ENCODE peak calls at places on chromosomes 4 and X, in ten cellular contexts. D, R, O, E, M, B, X, F, I and Q are unnamed samples.

GRCh38 chrX:2874222-2875135 is 45.7 kb downstream of the GYG2 start:
- DNase-seq in F (no peak), D (no peak), R (no peak), X (no peak), B (no peak), M (no peak), I (no peak), E (no peak), O (no peak), Q (no peak)

GRCh38 chr4:7204656-7205387 is 12.5 kb downstream of the SORCS2 start:
- DNase-seq in M (no peak), O (peak; percentile 46), D (no peak), B (no peak), I (no peak), R (no peak), E (peak; percentile 23), F (no peak), X (no peak), Q (no peak)

GRCh38 chr4:14196141-14196540 is 568.6 kb upstream of the BOD1L1 start:
- DNase-seq in M (peak; percentile 24), R (peak; percentile 16), I (no peak), D (no peak), E (peak; percentile 69), F (peak; percentile 63), X (peak; percentile 43), B (no peak), O (peak; percentile 71), Q (peak; percentile 37)

GRCh38 chr4:147984065-147984777 is 252.3 kb downstream of the ARHGAP10 start:
- DNase-seq in M (peak; percentile 39), F (peak; percentile 41), I (peak; percentile 75), X (peak; percentile 29), R (peak; percentile 77), D (peak; percentile 55), E (no peak), O (no peak), B (peak; percentile 17), Q (peak; percentile 75)

GRCh38 chr4:115844180-115844579 is 730.8 kb upstream of the NDST4 start:
- DNase-seq in I (no peak), X (peak; percentile 4), B (no peak), R (no peak), F (no peak), E (no peak), D (no peak), M (no peak), O (no peak), Q (no peak)

GRCh38 chr4:2441393-2442174 is 22.8 kb downstream of the CFAP99 start:
- DNase-seq in X (peak; percentile 46), B (peak; percentile 78), E (peak; percentile 86), I (peak; percentile 97), D (peak; percentile 83), R (peak; percentile 97), M (peak; percentile 63), F (peak; percentile 36), O (peak; percentile 82), Q (peak; percentile 88)

GRCh38 chrX:68897118-68897517 is 68.3 kb downstream of the EFNB1 start:
- DNase-seq in O (no peak), X (no peak), M (no peak), R (no peak), I (no peak), F (no peak), E (no peak), D (no peak), B (no peak), Q (no peak)

GRCh38 chr4:106864231-106864630 is 171.9 kb downstream of the DKK2 start:
- DNase-seq in X (peak; percentile 13), B (no peak), O (no peak), F (peak; percentile 75), M (no peak), I (no peak), D (no peak), E (no peak), R (no peak), Q (no peak)

GRCh38 chr4:164304240-164304639 is 449.7 kb upstream of the SMIM31 start:
- DNase-seq in E (no peak), B (no peak), I (no peak), O (no peak), D (no peak), F (no peak), R (no peak), X (peak; percentile 53), M (no peak), Q (no peak)

GRCh38 chr4:88059781-88060180 is 52.3 kb downstream of the PKD2 start:
- DNase-seq in F (no peak), D (no peak), E (no peak), B (no peak), X (no peak), M (no peak), R (no peak), I (peak; percentile 10), O (no peak), Q (no peak)

GRCh38 chr4:74583757-74584156 is 138.8 kb downstream of the AREG start:
- DNase-seq in D (no peak), E (no peak), X (peak; percentile 66), R (no peak), M (no peak), O (no peak), I (no peak), F (no peak), B (no peak), Q (no peak)

GRCh38 chrX:103716967-103717366 is 6.3 kb downstream of the TMEM31 start:
- DNase-seq in R (no peak), I (no peak), B (peak; percentile 15), O (no peak), E (no peak), M (peak; percentile 25), D (no peak), X (peak; percentile 79), F (no peak), Q (no peak)

GRCh38 chr4:64144994-64145393 is 264.3 kb downstream of the TECRL start:
- DNase-seq in B (no peak), O (no peak), X (no peak), M (no peak), F (no peak), D (no peak), I (peak; percentile 15), R (no peak), E (no peak), Q (no peak)

GRCh38 chrX:29155286-29155685 is 568.0 kb downstream of the IL1RAPL1 start:
- DNase-seq in M (no peak), F (no peak), D (no peak), R (no peak), O (no peak), I (no peak), B (no peak), E (no peak), X (no peak), Q (no peak)

GRCh38 chrX:31705816-31706215 is 634.0 kb upstream of the FTHL17 start:
- DNase-seq in D (no peak), O (no peak), I (no peak), M (no peak), F (no peak), R (no peak), X (no peak), E (no peak), B (no peak), Q (no peak)

GRCh38 chrX:31704938-31705337 is 633.1 kb upstream of the FTHL17 start:
- DNase-seq in E (no peak), I (no peak), D (no peak), R (no peak), M (no peak), F (no peak), O (no peak), B (no peak), X (no peak), Q (no peak)

GRCh38 chrX:31706456-31706855 is 634.6 kb upstream of the FTHL17 start:
- DNase-seq in B (no peak), I (no peak), X (no peak), D (no peak), E (no peak), R (no peak), O (no peak), M (no peak), F (no peak), Q (no peak)

GRCh38 chrX:31713120-31713519 is 641.3 kb upstream of the FTHL17 start:
- DNase-seq in I (no peak), O (no peak), D (no peak), F (no peak), X (no peak), E (no peak), B (no peak), R (no peak), M (no peak), Q (no peak)

GRCh38 chrX:31708116-31708515 is 636.3 kb upstream of the FTHL17 start:
- DNase-seq in O (no peak), I (no peak), M (no peak), F (peak; percentile 5), X (no peak), B (no peak), D (no peak), E (no peak), R (no peak), Q (no peak)
- H3K27me3 ChIP-seq in O (no peaks in the 10 kb centered on the region), I (no peaks in the 10 kb centered on the region), M (no peaks in the 10 kb centered on the region), F (no peaks in the 10 kb centered on the region), X (no peaks in the 10 kb centered on the region), B (no peaks in the 10 kb centered on the region), D (no peaks in the 10 kb centered on the region), E (peaks cover 5% of the 10 kb centered on the region), R (no peaks in the 10 kb centered on the region), Q (no peaks in the 10 kb centered on the region)

DNA sequence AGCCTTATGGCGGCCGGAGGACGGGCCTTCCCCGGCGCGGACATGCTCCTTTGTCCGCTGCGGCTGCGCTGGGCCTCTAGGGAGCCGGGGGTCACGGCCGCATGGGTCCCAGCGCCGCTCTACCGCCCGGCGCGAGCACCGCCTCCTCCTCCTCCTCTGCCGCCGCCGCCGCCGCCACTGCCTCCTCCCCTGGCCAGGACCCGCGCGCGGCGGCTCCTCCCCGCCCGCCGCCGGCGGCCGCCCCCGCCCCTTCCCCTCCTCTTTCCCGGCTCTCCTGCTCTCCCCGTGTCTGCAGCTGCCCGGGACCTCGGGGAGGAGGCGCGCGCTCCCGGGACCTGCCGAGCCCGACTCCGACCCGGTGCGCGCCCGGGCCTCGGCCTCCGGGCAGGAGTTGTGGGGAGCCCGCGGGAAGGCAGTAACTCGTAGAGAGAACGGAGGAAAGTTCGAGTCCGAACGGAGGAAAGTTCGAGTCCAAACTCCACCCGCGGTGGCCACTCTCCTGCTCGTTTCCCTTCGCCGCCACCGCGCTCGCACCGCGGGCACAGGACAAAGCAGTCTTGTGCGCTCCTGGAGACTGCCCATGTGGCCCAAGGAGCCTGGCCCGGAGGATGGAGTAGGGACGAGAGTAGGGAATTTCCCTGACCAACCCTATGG is at the start of gene ADGRA3:
- DNase-seq in X (no peak), R (peak; percentile 93), D (peak; percentile 94), M (peak; percentile 70), O (peak; percentile 91), I (peak; percentile 93), F (peak; percentile 38), B (peak; percentile 80), E (peak; percentile 91), Q (no peak)
- H3K4me3 ChIP-seq in X (peak within 1 kb of the TSS; percentile 57), R (peak within 1 kb of the TSS; percentile 80), D (peak within 1 kb of the TSS; percentile 79), M (peak within 1 kb of the TSS; percentile 49), O (peak within 1 kb of the TSS; percentile 54), I (peak within 1 kb of the TSS; percentile 83), F (peak within 1 kb of the TSS; percentile 76), B (peak within 1 kb of the TSS; percentile 55), E (peak within 1 kb of the TSS; percentile 38), Q (peak within 1 kb of the TSS; percentile 81)

GRCh38 chr4:109052699-109053656 is 249.5 kb downstream of the COL25A1 start:
- DNase-seq in E (no peak), M (no peak), I (no peak), X (no peak), R (no peak), O (no peak), D (no peak), B (no peak), F (no peak), Q (no peak)
- H3K27me3 ChIP-seq in E (no peaks in the 10 kb centered on the region), M (no peaks in the 10 kb centered on the region), I (no peaks in the 10 kb centered on the region), X (no peaks in the 10 kb centered on the region), R (no peaks in the 10 kb centered on the region), O (no peaks in the 10 kb centered on the region), D (peaks cover 4% of the 10 kb centered on the region), B (no peaks in the 10 kb centered on the region), F (no peaks in the 10 kb centered on the region), Q (no peaks in the 10 kb centered on the region)

GRCh38 chr4:86946868-86947493 is 12.2 kb downstream of the AFF1 start:
- DNase-seq in D (no peak), F (no peak), R (no peak), E (no peak), I (no peak), B (no peak), X (no peak), M (no peak), O (no peak), Q (no peak)
- H3K4me3 ChIP-seq in D (no peak overlapping the region), F (no peak overlapping the region), R (no peak overlapping the region), E (no peak overlapping the region), I (no peak overlapping the region), B (no peak overlapping the region), X (no peak overlapping the region), M (no peak overlapping the region), O (no peak overlapping the region), Q (no peak overlapping the region)